ENCODE peak calls at places on chromosomes 11 and 22, in six cellular contexts. R, S, X, J, P and Z are unnamed samples.

GRCh38 chr11:12865871-12866595 is 143.1 kb upstream of the RASSF10 start:
- DNase-seq in J (no peak), X (no peak), R (no peak), S (no peak), P (no peak), Z (no peak)

GRCh38 chr11:119747868-119748660 is 19.1 kb upstream of the NECTIN1 start:
- DNase-seq in R (no peak), P (no peak), S (no peak), X (no peak), J (no peak), Z (no peak)

GRCh38 chr11:66361502-66361941 is 10.0 kb downstream of the SLC29A2 start:
- DNase-seq in R (no peak), P (no peak), J (no peak), S (no peak), X (no peak), Z (no peak)

GRCh38 chr11:91926967-91927366 is 297.7 kb upstream of the FAT3 start:
- DNase-seq in X (no peak), P (no peak), S (no peak), J (no peak), R (no peak), Z (no peak)

GRCh38 chr11:126426820-126427749 is 71.6 kb downstream of the ST3GAL4 start:
- DNase-seq in R (no peak), P (no peak), S (no peak), J (no peak), X (no peak), Z (no peak)

GRCh38 chr22:48488611-48489456 is 1338.8 kb downstream of the BRD1 start:
- DNase-seq in S (no peak), P (no peak), X (peak), J (peak), R (peak), Z (peak)

GRCh38 chr11:111570796-111571195 is 30.3 kb downstream of the LAYN start:
- DNase-seq in X (no peak), P (no peak), J (no peak), S (no peak), R (no peak), Z (no peak)

GRCh38 chr11:128437137-128437536 is 150.2 kb downstream of the ETS1 start:
- DNase-seq in P (no peak), S (peak), R (no peak), X (no peak), J (no peak), Z (no peak)

DNA sequence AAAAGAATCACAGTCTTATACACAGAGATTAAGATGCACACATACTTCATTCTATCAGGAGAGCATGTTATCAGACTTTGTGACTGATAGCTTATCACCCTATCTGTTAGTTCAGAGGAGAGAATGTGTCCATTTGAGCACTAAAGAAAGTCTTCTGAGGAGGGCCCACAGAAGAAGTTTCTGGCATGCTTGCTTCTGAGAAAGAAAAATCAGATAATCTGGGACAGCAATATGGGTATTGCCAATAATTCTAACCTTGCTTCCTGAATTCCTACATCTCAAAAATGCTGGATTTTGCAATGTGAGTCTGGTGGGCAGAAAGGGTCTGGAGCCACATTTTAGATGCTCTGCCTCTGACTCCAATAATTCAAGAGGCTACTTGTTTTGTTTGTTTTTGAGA is 128.9 kb downstream of the RBFOX2 start:
- DNase-seq in J (no peak), P (no peak), R (no peak), X (peak), S (no peak), Z (no peak)
- H3K9ac ChIP-seq in J (no peak), P (no peak), R (no peak), X (no peak), S (no peak), Z (no peak)

DNA sequence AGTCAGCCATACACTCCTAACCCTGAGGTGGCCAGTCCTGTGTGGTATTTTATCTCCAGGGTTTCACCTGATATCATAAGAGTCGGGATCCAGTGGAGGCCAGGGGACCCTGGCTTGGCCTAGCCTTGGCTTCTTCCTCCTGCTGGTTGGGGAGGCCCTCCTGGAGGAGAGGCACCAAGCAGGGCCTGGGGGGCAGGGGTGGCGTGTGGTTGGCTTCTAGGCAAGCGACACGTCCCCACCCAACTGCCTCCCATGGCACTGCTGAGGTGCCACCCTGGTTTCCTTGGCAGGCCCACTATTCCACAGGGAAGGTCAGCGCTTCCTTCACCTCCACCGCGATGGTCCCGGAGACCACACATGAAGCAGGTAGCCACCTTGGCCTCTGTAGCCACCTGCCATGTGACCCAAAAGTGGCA is 20.4 kb downstream of the PPIL2 start:
- DNase-seq in X (no peak), R (no peak), S (no peak), P (no peak), J (no peak), Z (no peak)
- H2BK15ac ChIP-seq in X (no peak), R (no peak), S (no peak), P (no peak), J (no peak), Z (no peak)

GRCh38 chr11:59224419-59224928 is 11.7 kb upstream of the MPEG1 start:
- DNase-seq in S (no peak), P (peak), R (no peak), J (no peak), X (no peak), Z (no peak)

GRCh38 chr11:59223611-59224010 is 10.9 kb upstream of the MPEG1 start:
- DNase-seq in J (no peak), P (no peak), R (no peak), X (no peak), S (no peak), Z (no peak)

GRCh38 chr11:59223177-59223576 is 10.4 kb upstream of the MPEG1 start:
- DNase-seq in S (no peak), R (no peak), J (no peak), P (no peak), X (no peak), Z (no peak)

GRCh38 chr11:59226396-59226795 is 13.7 kb upstream of the MPEG1 start:
- DNase-seq in R (no peak), X (no peak), S (no peak), J (no peak), P (no peak), Z (no peak)

GRCh38 chr11:59225017-59225416 is 12.3 kb upstream of the MPEG1 start:
- DNase-seq in R (no peak), J (no peak), X (no peak), P (no peak), S (no peak), Z (no peak)
- H3K9ac ChIP-seq in R (no peak), J (no peak), X (no peak), P (peak), S (no peak), Z (no peak)

GRCh38 chr11:121589946-121590537 is 137.3 kb upstream of the SORL1-AS1 start:
- DNase-seq in J (no peak), R (no peak), P (no peak), S (no peak), X (no peak), Z (no peak)
- H2BK15ac ChIP-seq in J (peak), R (no peak), P (no peak), S (no peak), X (no peak), Z (no peak)

DNA sequence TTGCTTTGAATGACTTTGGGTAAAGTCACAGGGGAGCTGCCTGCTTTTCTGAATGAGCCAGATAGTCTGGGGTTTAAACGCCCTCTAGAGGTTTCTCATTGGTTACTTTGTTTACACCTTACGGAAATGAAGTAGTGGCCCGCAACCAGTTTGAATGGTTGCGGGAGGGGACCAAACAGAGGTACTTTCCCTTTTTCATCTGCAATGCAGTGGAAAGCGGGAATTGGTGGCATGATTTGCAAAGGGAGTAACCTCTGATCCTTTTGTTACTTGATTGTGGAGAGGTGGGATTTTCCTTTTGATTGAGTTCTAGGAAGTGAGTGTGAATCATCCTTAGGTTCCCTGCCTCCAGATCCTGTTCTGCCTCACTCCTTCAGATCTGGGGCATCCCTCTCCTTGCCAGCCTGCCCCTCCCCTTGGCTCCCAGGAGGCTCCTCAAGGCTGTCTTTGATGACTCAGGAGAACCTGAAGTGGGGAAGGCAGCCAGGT is 15.9 kb upstream of the GLYATL1 start:
- DNase-seq in J (no peak), R (peak), X (peak), P (peak), S (peak), Z (peak)
- H3K9ac ChIP-seq in J (no peak), R (no peak), X (peak), P (peak), S (peak), Z (no peak)

DNA sequence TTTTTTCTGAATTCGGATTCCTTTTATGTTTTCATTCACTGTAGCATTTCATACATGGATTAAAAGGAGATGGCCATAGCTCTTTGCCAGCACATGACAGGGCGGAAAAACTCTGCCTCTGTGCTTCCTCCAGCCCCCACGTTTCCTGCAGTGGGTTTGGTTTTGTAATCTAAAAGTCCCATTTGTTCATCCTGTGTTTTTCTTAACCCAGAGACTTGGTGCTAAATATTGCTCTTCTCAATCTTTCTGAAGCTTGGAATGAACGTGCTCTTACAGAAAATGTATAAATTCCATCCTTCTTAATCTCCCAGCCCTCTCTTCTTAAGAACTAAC is 89.9 kb downstream of the PPP6R3 start:
- DNase-seq in R (no peak), X (no peak), J (no peak), S (peak), P (no peak), Z (no peak)
- H2BK15ac ChIP-seq in R (no peak), X (no peak), J (no peak), S (no peak), P (no peak), Z (no peak)